ENCODE peak calls at places on chromosomes 12 and 14, in four cellular contexts. A is cardiac fibroblast, M is ovary, B is adipocyte. O is an unnamed sample.

GRCh38 chr14:60652674-60653387 is 3.6 kb upstream of the SIX1 start:
- DNase-seq in M (no peak), B (no peak), A (no peak), O (no peak)

GRCh38 chr14:32608880-32609279 is 279.8 kb downstream of the AKAP6 start:
- DNase-seq in A (peak; percentile 62), M (no peak), B (no peak), O (peak; percentile 73)

GRCh38 chr12:115489253-115489652 is 788.2 kb downstream of the MED13L start:
- DNase-seq in M (no peak), B (no peak), A (no peak), O (no peak)

GRCh38 chr12:85825751-85826150 is 10.5 kb downstream of the RASSF9 start:
- DNase-seq in M (no peak), A (no peak), B (no peak), O (no peak)

GRCh38 chr14:28952707-28953106 is 186.1 kb downstream of the FOXG1 start:
- DNase-seq in A (no peak), M (no peak), B (no peak), O (no peak)

GRCh38 chr12:117119592-117120198 is 20.5 kb upstream of the TESC start:
- DNase-seq in A (no peak), M (no peak), B (no peak), O (no peak)

GRCh38 chr14:104781271-104782077 is 14.1 kb downstream of the AKT1 start:
- DNase-seq in M (no peak), A (no peak), B (no peak), O (no peak)

GRCh38 chr12:122834229-122834920 is 882 bp upstream of the HIP1R start:
- DNase-seq in A (peak; percentile 56), M (peak; percentile 36), B (peak; percentile 82), O (no peak)

GRCh38 chr12:19179986-19180385 is 50.5 kb downstream of the PLEKHA5 start:
- DNase-seq in M (no peak), B (no peak), A (no peak), O (peak; percentile 89)

GRCh38 chr14:22561661-22562579 is 27.1 kb downstream of the DAD1 start:
- DNase-seq in B (no peak), M (no peak), A (no peak), O (no peak)

GRCh38 chr12:72863671-72864070 is 591.5 kb downstream of the TRHDE start:
- DNase-seq in M (no peak), A (no peak), B (no peak), O (no peak)

GRCh38 chr14:92659765-92660561 is 88.5 kb downstream of the LGMN start:
- DNase-seq in M (no peak), B (no peak), A (peak; percentile 75), O (no peak)

GRCh38 chr14:70858641-70859040 is 48.6 kb upstream of the PCNX1 start:
- DNase-seq in B (no peak), M (no peak), A (no peak), O (no peak)

GRCh38 chr12:32273712-32274111 is 125.6 kb upstream of the FGD4 start:
- DNase-seq in M (no peak), B (no peak), A (no peak), O (no peak)

GRCh38 chr12:7374423-7375144 is 69.4 kb downstream of the CD163L1 start:
- DNase-seq in A (no peak), B (peak; percentile 43), M (no peak), O (no peak)

GRCh38 chr12:83153156-83153555 is 466.4 kb downstream of the TMTC2 start:
- DNase-seq in M (no peak), B (no peak), A (no peak), O (no peak)

GRCh38 chr12:116319851-116320621 is 42.5 kb upstream of the MED13L start:
- DNase-seq in B (peak; percentile 95), A (peak; percentile 95), M (peak; percentile 81), O (no peak)

GRCh38 chr12:120119395-120119973 is 2.9 kb upstream of the RAB35 start:
- DNase-seq in B (peak; percentile 68), A (no peak), M (no peak), O (no peak)

GRCh38 chr12:114529956-114530355 is 124.0 kb upstream of the TBX5 start:
- DNase-seq in B (no peak), M (no peak), A (peak; percentile 5), O (no peak)

GRCh38 chr12:95918194-95918993 is 24.0 kb downstream of the CCDC38 start:
- DNase-seq in B (peak; percentile 78), M (no peak), A (peak; percentile 61), O (no peak)

GRCh38 chr12:86777335-86777734 is 521.1 kb upstream of the MGAT4C start:
- DNase-seq in M (no peak), B (no peak), A (peak; percentile 71), O (no peak)

GRCh38 chr12:109591041-109591440 is 17.4 kb downstream of the MVK start:
- DNase-seq in M (no peak), A (no peak), B (no peak), O (no peak)

GRCh38 chr12:75437564-75437963 is 43.0 kb upstream of the GLIPR1 start:
- DNase-seq in M (no peak), B (no peak), A (peak; percentile 69), O (no peak)

GRCh38 chr14:98069712-98070133 is 1202.3 kb downstream of the BCL11B start:
- DNase-seq in M (no peak), A (no peak), B (no peak), O (peak; percentile 95)

GRCh38 chr14:51703787-51704186 is 52.1 kb downstream of the FRMD6 start:
- DNase-seq in A (no peak), M (no peak), B (no peak), O (no peak)

GRCh38 chr12:27635349-27635972 is 60.8 kb upstream of the REP15 start:
- DNase-seq in B (peak; percentile 86), M (no peak), A (peak; percentile 79), O (no peak)

GRCh38 chr12:92076106-92076505 is 69.5 kb downstream of the BTG1 start:
- DNase-seq in M (no peak), B (no peak), A (no peak), O (no peak)

GRCh38 chr12:12336049-12336411 is 14.0 kb downstream of the MANSC1 start:
- DNase-seq in B (peak; percentile 42), A (peak; percentile 36), M (no peak), O (no peak)

GRCh38 chr14:25150934-25151790 is 101.2 kb upstream of the STXBP6 start:
- DNase-seq in B (peak; percentile 91), M (no peak), A (peak; percentile 78), O (no peak)

GRCh38 chr14:20630340-20631022 is 11.0 kb downstream of the OR6S1 start:
- DNase-seq in A (peak; percentile 29), M (peak; percentile 32), B (peak; percentile 40), O (no peak)

GRCh38 chr12:132351751-132352495 is 22.5 kb upstream of the GALNT9 start:
- DNase-seq in A (no peak), B (no peak), M (no peak), O (no peak)

GRCh38 chr12:31023271-31023724 is 50.4 kb upstream of the DDX11 start:
- DNase-seq in M (no peak), B (no peak), A (no peak), O (no peak)

GRCh38 chr12:78698747-78699146 is 165.8 kb upstream of the SYT1 start:
- DNase-seq in B (no peak), M (no peak), A (no peak), O (no peak)

GRCh38 chr14:103391048-103391447 is 5.8 kb downstream of the MARK3 start:
- DNase-seq in B (peak; percentile 84), M (no peak), A (peak; percentile 92), O (peak; percentile 68)

GRCh38 chr12:91958816-91959215 is 186.8 kb downstream of the BTG1 start:
- DNase-seq in B (peak; percentile 64), M (no peak), A (peak; percentile 30), O (peak; percentile 37)

GRCh38 chr12:25248732-25249131 is 2.0 kb downstream of the KRAS start:
- DNase-seq in A (no peak), B (no peak), M (no peak), O (no peak)
- H3K4me3 ChIP-seq in A (no peak overlapping the region), B (no peak overlapping the region), M (no peak overlapping the region), O (no peak overlapping the region)

GRCh38 chr14:91402278-91403068 is 15.1 kb downstream of the CCDC88C start:
- DNase-seq in A (peak; percentile 63), B (no peak), M (peak; percentile 26), O (no peak)

GRCh38 chr14:91398707-91399106 is 18.9 kb downstream of the CCDC88C start:
- DNase-seq in M (no peak), B (no peak), A (no peak), O (no peak)

GRCh38 chr14:91401751-91402150 is 15.9 kb downstream of the CCDC88C start:
- DNase-seq in M (no peak), A (no peak), B (no peak), O (no peak)

GRCh38 chr14:91399868-91400640 is 17.6 kb downstream of the CCDC88C start:
- DNase-seq in A (no peak), M (no peak), B (no peak), O (no peak)

DNA sequence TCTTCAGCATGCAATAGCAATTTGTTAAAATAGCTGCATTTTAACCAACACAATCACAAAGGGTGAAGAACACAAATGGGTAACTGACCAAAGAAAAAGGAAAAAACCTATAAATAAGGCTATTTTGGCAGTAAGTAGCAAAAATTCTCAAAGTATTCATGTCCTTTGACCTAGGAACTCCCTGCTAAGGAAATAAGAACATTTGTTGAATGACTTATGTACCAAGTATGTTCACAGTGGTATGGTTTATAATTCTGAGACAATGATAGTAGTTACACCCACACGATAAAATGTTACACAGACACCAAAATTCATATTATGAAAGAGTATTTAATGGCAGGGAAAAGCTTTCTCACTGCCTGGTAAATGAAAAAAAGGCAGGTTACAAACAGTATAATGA is 16.9 kb downstream of the CCDC88C start:
- DNase-seq in A (peak; percentile 52), M (no peak), B (no peak), O (no peak)
- H3K4me3 ChIP-seq in A (no peak overlapping the region), M (no peak overlapping the region), B (no peak overlapping the region), O (no peak overlapping the region)

DNA sequence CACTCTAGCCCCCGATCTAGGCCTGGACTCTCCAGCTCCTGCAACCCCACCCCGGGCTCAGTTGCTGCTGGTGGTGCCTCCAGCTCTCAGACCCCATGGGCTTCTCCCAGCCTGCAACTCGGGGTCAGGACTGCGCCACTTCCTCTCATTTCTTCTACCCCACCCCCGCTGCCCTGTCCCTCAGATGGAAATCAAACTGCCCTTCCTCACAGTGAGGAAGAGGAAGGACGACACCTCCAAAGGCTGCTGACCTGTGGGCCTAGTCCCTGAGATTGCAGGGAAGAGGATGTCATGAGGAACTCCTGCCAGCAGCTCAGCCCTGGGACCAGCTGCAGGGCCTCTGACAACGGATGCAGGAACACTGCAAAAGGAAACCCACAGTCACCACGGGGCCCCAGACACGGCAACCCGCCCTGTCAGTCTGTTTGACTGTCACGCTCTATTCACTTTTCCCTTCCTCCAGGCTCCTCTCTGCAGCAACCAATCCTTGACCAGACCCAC is 29.3 kb upstream of the PNMA1 start:
- DNase-seq in A (no peak), M (no peak), B (no peak), O (no peak)
- H3K4me3 ChIP-seq in A (no peak overlapping the region), M (no peak overlapping the region), B (no peak overlapping the region), O (no peak overlapping the region)

DNA sequence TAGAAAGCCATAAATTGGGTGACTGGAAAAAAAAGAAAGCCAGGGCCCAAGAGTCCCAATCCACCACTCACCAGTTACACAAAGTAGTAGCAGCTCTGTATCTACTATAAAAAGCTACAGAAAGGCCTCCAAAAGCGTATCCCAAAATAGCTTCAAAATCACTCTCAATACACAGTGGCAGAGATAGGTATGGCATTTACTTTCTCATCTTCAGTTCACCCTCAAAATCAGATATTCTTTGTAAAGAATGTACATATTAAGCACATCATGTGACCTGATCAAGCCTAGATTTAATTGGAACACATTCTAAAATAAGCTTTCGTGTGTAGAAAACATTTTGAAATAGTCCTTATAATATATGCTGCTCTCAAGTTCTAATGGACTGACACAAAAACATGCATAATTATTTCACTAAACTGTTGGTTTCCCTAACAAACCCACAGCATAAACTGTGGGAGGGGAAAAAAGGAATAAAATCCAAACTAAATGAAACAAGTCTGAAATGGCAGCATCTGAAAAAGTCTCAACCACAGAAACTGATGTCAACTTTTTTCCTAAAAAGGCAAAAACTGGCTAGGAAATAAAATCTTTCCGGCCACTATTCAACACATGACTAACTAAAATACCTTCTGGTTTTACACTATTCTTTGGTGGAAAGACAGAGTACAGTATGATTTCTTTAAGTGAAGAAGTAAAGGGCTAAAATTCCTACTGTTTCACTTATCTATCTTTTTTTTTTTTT is 25.9 kb downstream of the UBE2N start:
- DNase-seq in B (peak; percentile 48), A (peak; percentile 45), M (no peak), O (no peak)
- H3K4me3 ChIP-seq in B (no peak overlapping the region), A (no peak overlapping the region), M (no peak overlapping the region), O (no peak overlapping the region)

O was measured in retinal pigment epithelial cell.